ENCODE peak calls at places on chromosome 15, in eight cellular contexts. E is HL-60; I is tibial artery; W is astrocyte of the spinal cord; S is DMS153; O is GM12865; J is nucleus accumbens; L is activated effector memory CD4-positive, alpha-beta T cell treated with Interleukin-2 at 50 U/mL for 16 hours. Y is an unnamed sample.

GRCh38 chr15:64865998-64866520 is 24.3 kb downstream of the PLEKHO2 start:
- DNase-seq in J (peak), S (no peak), I (no peak), O (no peak), W (peak), L (no peak), E (no peak), Y (no peak)

GRCh38 chr15:33211409-33211808 is 16.9 kb upstream of the FMN1 start:
- DNase-seq in J (no peak), E (no peak), O (no peak), I (no peak), L (no peak), S (peak), W (no peak), Y (no peak)

GRCh38 chr15:99016680-99017321 is 9.2 kb upstream of the PGPEP1L start:
- DNase-seq in E (no peak), S (no peak), L (no peak), J (no peak), I (no peak), O (no peak), W (no peak), Y (no peak)

GRCh38 chr15:52080031-52080430 is 32.5 kb downstream of the BCL2L10 start:
- DNase-seq in I (no peak), O (no peak), W (peak), J (no peak), S (no peak), L (no peak), E (no peak), Y (no peak)

GRCh38 chr15:27864076-27864475 is 235.0 kb downstream of the OCA2 start:
- DNase-seq in I (no peak), W (no peak), J (no peak), E (no peak), S (no peak), L (no peak), O (no peak), Y (no peak)

GRCh38 chr15:63945838-63946298 is 100.4 kb downstream of the DAPK2 start:
- DNase-seq in J (no peak), W (no peak), S (no peak), L (no peak), E (no peak), I (no peak), O (no peak), Y (no peak)

GRCh38 chr15:71823801-71824200 is 13.4 kb downstream of the NR2E3 start:
- DNase-seq in S (no peak), I (no peak), O (no peak), W (no peak), E (no peak), L (no peak), J (no peak), Y (no peak)

GRCh38 chr15:63899193-63899592 is 65.4 kb upstream of the HERC1 start:
- DNase-seq in O (no peak), J (no peak), I (peak), E (peak), L (no peak), W (no peak), S (no peak), Y (no peak)

GRCh38 chr15:51749307-51749706 is 2.1 kb upstream of the TMOD2 start:
- DNase-seq in W (no peak), I (no peak), J (no peak), O (no peak), S (no peak), L (no peak), E (no peak), Y (no peak)

GRCh38 chr15:61682891-61683500 is 377.3 kb downstream of the VPS13C start:
- DNase-seq in E (no peak), J (no peak), I (no peak), L (no peak), O (no peak), W (no peak), S (no peak), Y (no peak)

GRCh38 chr15:81101894-81102815 is 31.9 kb upstream of the CFAP161 start:
- DNase-seq in L (no peak), S (no peak), E (no peak), I (no peak), W (no peak), O (no peak), J (no peak), Y (no peak)

GRCh38 chr15:27587810-27588209 is 511.3 kb downstream of the OCA2 start:
- DNase-seq in I (no peak), L (no peak), O (no peak), J (no peak), W (no peak), E (no peak), S (no peak), Y (no peak)

GRCh38 chr15:73931441-73931840 is 5.2 kb downstream of the LOXL1 start:
- DNase-seq in W (no peak), J (no peak), O (no peak), E (no peak), L (no peak), I (peak), S (no peak), Y (no peak)

GRCh38 chr15:81160312-81161214 is 26.5 kb downstream of the CFAP161 start:
- DNase-seq in I (peak), L (no peak), S (peak), O (no peak), W (peak), J (no peak), E (no peak), Y (no peak)

GRCh38 chr15:51312754-51313390 is 25.5 kb downstream of the CYP19A1 start:
- DNase-seq in W (no peak), S (no peak), O (no peak), I (no peak), J (no peak), L (no peak), E (no peak), Y (no peak)